ENCODE peak calls at places on chromosomes 3 and 15, in five cellular contexts. P is activated effector memory CD4-positive, alpha-beta T cell treated with anti-CD3 and anti-CD28 coated beads, Interleukin-2, amount 50 U/mL, for 16 hours; D is A549; U is globus pallidus; Q is tibial nerve. R is an unnamed sample.

GRCh38 chr3:32009101-32009500 is 27.6 kb downstream of the ZNF860 start:
- DNase-seq in P (no peak), D (no peak), Q (no peak), U (no peak), R (no peak)

GRCh38 chr3:84125760-84126159 is 833.0 kb upstream of the CADM2 start:
- DNase-seq in Q (no peak), U (no peak), P (no peak), D (no peak), R (no peak)

GRCh38 chr3:9947025-9947995 is 4.9 kb downstream of the PRRT3 start:
- DNase-seq in P (peak; percentile 37), U (peak; percentile 69), Q (peak; percentile 40), D (peak; percentile 89), R (peak; percentile 78)

GRCh38 chr15:83248151-83248851 is 36.2 kb downstream of the BNC1 start:
- DNase-seq in D (peak; percentile 71), Q (peak; percentile 76), P (no peak), U (peak; percentile 71), R (peak; percentile 6)

GRCh38 chr15:59997070-59997701 is 6.9 kb upstream of the FOXB1 start:
- DNase-seq in Q (no peak), U (no peak), D (no peak), P (peak; percentile 84), R (no peak)

GRCh38 chr15:101027920-101028319 is 108.8 kb downstream of the LRRK1 start:
- DNase-seq in P (no peak), U (no peak), D (no peak), Q (no peak), R (no peak)

GRCh38 chr3:30704931-30705890 is 98.8 kb downstream of the TGFBR2 start:
- DNase-seq in U (no peak), P (no peak), Q (no peak), D (no peak), R (no peak)

GRCh38 chr15:90141646-90142045 is 39.4 kb upstream of the IDH2 start:
- DNase-seq in Q (no peak), P (no peak), U (no peak), D (no peak), R (no peak)

GRCh38 chr15:55003900-55004879 is 192.6 kb downstream of the RSL24D1 start:
- DNase-seq in P (no peak), U (no peak), Q (no peak), D (peak; percentile 4), R (no peak)